ENCODE peak calls at places on chromosomes 5 and 9, in four cellular contexts. H, U, B and G are unnamed samples.

GRCh38 chr5:59039296-59040006 is 456.6 kb downstream of the RAB3C start:
- DNase-seq in H (peak; percentile 39), U (peak; percentile 18), B (peak; percentile 81), G (peak; percentile 100)

GRCh38 chr5:67010684-67011409 is 185.8 kb downstream of the CD180 start:
- DNase-seq in H (no peak), U (no peak), B (no peak), G (no peak)

GRCh38 chr9:111833941-111834340 is 39.2 kb upstream of the SHOC1 start:
- DNase-seq in U (no peak), B (no peak), H (no peak), G (no peak)

GRCh38 chr9:94014845-94015244 is 59.7 kb upstream of the BARX1 start:
- DNase-seq in B (no peak), U (no peak), H (no peak), G (peak; percentile 15)

GRCh38 chr5:150589791-150590601 is 50.5 kb upstream of the SYNPO start:
- DNase-seq in B (no peak), U (no peak), H (no peak), G (peak; percentile 50)

GRCh38 chr5:931570-932145 is 39.0 kb downstream of the TRIP13 start:
- DNase-seq in B (no peak), U (no peak), H (no peak), G (no peak)

GRCh38 chr5:1931590-1932138 is 48.9 kb upstream of the IRX4 start:
- DNase-seq in U (no peak), B (no peak), H (no peak), G (no peak)

GRCh38 chr5:123976393-123977029 is 464.5 kb downstream of the CSNK1G3 start:
- DNase-seq in U (no peak), H (no peak), B (no peak), G (no peak)

GRCh38 chr5:132457371-132458225 is 33.0 kb downstream of the IRF1 start:
- DNase-seq in B (peak; percentile 39), H (no peak), U (no peak), G (peak; percentile 82)

GRCh38 chr9:114078781-114079156 is 669 bp upstream of the AMBP start:
- DNase-seq in B (no peak), U (no peak), H (no peak), G (no peak)
- H3K4me1 ChIP-seq in B (no peaks in the 10 kb centered on the region), U (no peaks in the 10 kb centered on the region), H (no peaks in the 10 kb centered on the region), G (peaks cover 6% of the 10 kb centered on the region)

GRCh38 chr5:75053286-75054109 is 1.1 kb upstream of the GCNT4 start:
- DNase-seq in U (peak; percentile 67), H (peak; percentile 61), B (peak; percentile 14), G (peak; percentile 85)
- H3K4me1 ChIP-seq in U (peaks cover 8% of the 10 kb centered on the region), H (peaks cover 2% of the 10 kb centered on the region), B (peaks cover 81% of the 10 kb centered on the region), G (peaks cover 9% of the 10 kb centered on the region)

GRCh38 chr5:180982008-180982741 is 6.5 kb upstream of the BTNL3 start:
- DNase-seq in H (no peak), U (no peak), B (no peak), G (no peak)

GRCh38 chr5:180975338-180975737 is 13.3 kb upstream of the BTNL3 start:
- DNase-seq in B (no peak), H (no peak), U (no peak), G (no peak)

GRCh38 chr5:180976518-180976917 is 12.1 kb upstream of the BTNL3 start:
- DNase-seq in H (no peak), U (no peak), B (no peak), G (no peak)

GRCh38 chr5:180974612-180975315 is 13.9 kb upstream of the BTNL3 start:
- DNase-seq in U (no peak), H (no peak), B (no peak), G (no peak)

GRCh38 chr5:180977852-180978251 is 10.8 kb upstream of the BTNL3 start:
- DNase-seq in B (no peak), H (no peak), U (no peak), G (no peak)
- H3K4me1 ChIP-seq in B (no peaks in the 10 kb centered on the region), H (no peaks in the 10 kb centered on the region), U (no peaks in the 10 kb centered on the region), G (no peaks in the 10 kb centered on the region)

GRCh38 chr9:99114846-99115500 is 10.1 kb downstream of the TGFBR1 start:
- DNase-seq in U (no peak), B (no peak), H (no peak), G (no peak)

GRCh38 chr9:99112750-99113417 is 8.0 kb downstream of the TGFBR1 start:
- DNase-seq in U (no peak), B (no peak), H (no peak), G (no peak)

GRCh38 chr9:99113418-99114048 is 8.6 kb downstream of the TGFBR1 start:
- DNase-seq in B (no peak), H (no peak), U (no peak), G (no peak)

GRCh38 chr9:99115947-99116543 is 11.1 kb downstream of the TGFBR1 start:
- DNase-seq in U (peak; percentile 11), B (no peak), H (no peak), G (no peak)

GRCh38 chr9:99114049-99114440 is 9.1 kb downstream of the TGFBR1 start:
- DNase-seq in U (no peak), B (no peak), H (no peak), G (no peak)
- H3K4me1 ChIP-seq in U (peaks cover 31% of the 10 kb centered on the region), B (peaks cover 90% of the 10 kb centered on the region), H (peaks cover 2% of the 10 kb centered on the region), G (peaks cover 81% of the 10 kb centered on the region)

DNA sequence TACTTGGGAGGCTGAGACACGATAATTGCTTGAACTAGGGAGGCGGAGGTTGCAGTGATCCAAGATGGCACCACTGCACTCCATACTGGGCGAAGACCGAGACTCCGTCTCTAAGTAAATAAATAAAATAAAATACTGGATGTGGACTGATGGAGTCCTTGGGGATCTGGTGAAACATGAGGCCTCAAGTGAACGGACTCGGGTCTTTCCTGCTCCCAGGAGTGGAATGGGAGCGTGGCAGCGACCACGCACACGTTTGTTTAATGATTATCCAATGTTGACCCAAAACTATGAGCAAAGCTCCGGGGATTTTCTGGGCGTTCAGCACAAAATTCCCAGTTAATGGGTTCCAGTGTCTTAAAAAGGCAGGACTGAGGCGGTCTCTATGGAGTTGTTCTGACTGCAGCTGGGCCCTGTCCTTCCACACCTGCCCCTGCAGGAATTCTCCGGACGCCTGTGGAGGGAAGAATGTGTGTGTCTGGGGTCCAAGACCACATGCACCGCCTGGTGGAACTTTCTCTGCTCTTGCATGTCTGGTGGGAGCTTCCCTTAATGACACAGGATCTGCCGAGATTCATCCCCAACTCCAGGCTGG is 26.6 kb downstream of the NEK6 start:
- DNase-seq in B (no peak), U (no peak), H (no peak), G (no peak)
- H3K4me1 ChIP-seq in B (peaks cover 17% of the 10 kb centered on the region), U (no peaks in the 10 kb centered on the region), H (peaks cover 46% of the 10 kb centered on the region), G (peaks cover 76% of the 10 kb centered on the region)

DNA sequence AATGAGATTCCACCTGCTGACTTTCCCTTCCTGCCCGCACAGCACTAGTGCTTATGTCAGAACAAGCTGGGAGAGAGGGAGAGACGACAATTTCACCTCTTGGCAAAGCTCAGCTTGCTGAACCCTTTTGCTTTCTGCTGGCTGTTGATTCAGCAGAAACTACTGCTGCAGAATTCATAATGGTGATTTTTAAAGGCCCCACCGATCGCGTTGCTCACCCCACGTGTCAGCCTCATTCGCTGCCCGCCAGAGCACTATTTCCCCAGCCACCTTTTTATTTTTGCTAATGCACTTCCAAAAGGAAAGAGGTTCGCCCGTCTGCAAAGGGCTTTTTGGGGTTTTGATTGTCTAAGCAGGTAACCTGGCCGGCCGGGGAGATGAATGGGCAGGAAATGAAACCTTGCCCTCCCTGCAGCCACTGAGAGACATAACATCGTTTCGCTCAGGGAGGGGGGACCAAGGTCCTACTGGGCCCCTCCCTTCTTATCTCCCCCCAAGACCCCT is 1.3 kb downstream of the PPP2R2B start:
- DNase-seq in B (peak; percentile 1), U (no peak), H (no peak), G (no peak)
- H3K4me1 ChIP-seq in B (peaks cover 11% of the 10 kb centered on the region), U (peaks cover 38% of the 10 kb centered on the region), H (peaks cover 21% of the 10 kb centered on the region), G (peaks cover 20% of the 10 kb centered on the region)

DNA sequence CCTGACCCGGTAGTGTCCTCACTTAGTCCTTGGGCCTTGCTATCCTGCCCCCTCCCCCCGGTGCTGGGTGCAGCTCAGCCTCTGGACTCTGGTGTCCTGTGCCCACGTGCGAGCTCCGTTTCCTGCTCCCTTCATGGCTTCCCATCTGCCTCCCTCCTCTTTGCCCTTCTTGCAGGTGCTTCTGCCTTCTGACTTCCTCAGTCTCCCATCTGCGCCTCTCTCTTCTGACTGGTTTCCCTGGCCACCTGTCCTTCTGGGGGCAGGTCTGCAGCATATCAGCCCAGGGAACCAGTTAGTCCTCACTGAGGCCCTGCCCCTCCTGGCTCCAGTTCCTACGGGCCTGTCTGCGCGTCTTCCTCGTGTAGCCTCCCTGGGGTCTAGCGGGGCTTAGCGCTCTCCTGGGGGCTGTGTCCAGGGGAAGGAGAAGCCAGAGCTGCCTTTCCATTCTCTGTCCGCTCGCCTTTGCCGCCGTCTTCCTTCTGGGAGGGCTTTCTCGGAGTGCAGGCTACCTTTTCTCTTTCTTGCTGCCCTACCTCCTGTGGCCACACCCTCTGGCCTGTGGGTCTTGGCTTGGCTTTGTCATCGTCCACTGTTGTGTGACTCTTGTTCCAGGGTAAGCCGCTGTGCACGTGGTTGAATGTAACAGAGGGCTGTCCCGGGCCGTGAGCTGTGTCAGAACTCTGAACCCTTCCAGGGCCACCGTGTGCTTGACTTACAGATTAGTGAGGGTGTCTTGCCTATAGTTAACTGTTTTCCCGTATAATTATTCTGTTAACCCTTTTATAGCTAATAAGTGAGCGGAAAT is 51.8 kb downstream of the EHMT1 start:
- DNase-seq in U (peak; percentile 65), H (peak; percentile 56), B (no peak), G (no peak)
- H3K4me1 ChIP-seq in U (peaks cover 13% of the 10 kb centered on the region), H (peaks cover 60% of the 10 kb centered on the region), B (peaks cover 19% of the 10 kb centered on the region), G (peaks cover 4% of the 10 kb centered on the region)

GRCh38 chr5:68374770-68375518 is 159.4 kb downstream of the PIK3R1 start:
- DNase-seq in H (no peak), U (no peak), B (no peak), G (no peak)
- H3K4me1 ChIP-seq in H (peaks cover 3% of the 10 kb centered on the region), U (no peaks in the 10 kb centered on the region), B (peaks cover 5% of the 10 kb centered on the region), G (no peaks in the 10 kb centered on the region)

GRCh38 chr9:107293555-107294085 is 10.5 kb downstream of the RAD23B start:
- DNase-seq in B (no peak), U (no peak), H (no peak), G (no peak)

GRCh38 chr9:107294756-107295155 is 11.7 kb downstream of the RAD23B start:
- DNase-seq in U (no peak), B (no peak), H (no peak), G (no peak)

GRCh38 chr9:107288701-107289100 is 5.6 kb downstream of the RAD23B start:
- DNase-seq in U (no peak), B (no peak), H (no peak), G (no peak)

GRCh38 chr9:107292811-107293554 is 9.9 kb downstream of the RAD23B start:
- DNase-seq in U (no peak), H (no peak), B (no peak), G (no peak)

GRCh38 chr9:107290619-107291018 is 7.5 kb downstream of the RAD23B start:
- DNase-seq in B (no peak), U (no peak), H (no peak), G (no peak)
- H3K4me1 ChIP-seq in B (peaks cover 77% of the 10 kb centered on the region), U (peaks cover 27% of the 10 kb centered on the region), H (peaks cover 6% of the 10 kb centered on the region), G (peaks cover 8% of the 10 kb centered on the region)